ENCODE peak calls at places on chromosomes 16 and 17, in five cellular contexts. E is H1, S is HepG2, J is HCT116, O is K562. N is an unnamed sample.

GRCh38 chr16:13436641-13437423 is 483.1 kb upstream of the ERCC4 start:
- DNase-seq in E (no peak), S (peak), J (no peak), O (peak), N (peak)

GRCh38 chr17:40028595-40028994 is 13.4 kb downstream of the CSF3 start:
- DNase-seq in E (no peak), S (no peak), J (no peak), O (no peak), N (no peak)

GRCh38 chr17:42065201-42065600 is 14.8 kb upstream of the C17orf113 start:
- DNase-seq in E (no peak), S (no peak), J (no peak), O (no peak), N (no peak)

GRCh38 chr17:9696279-9697044 is 51.1 kb downstream of the USP43 start:
- DNase-seq in E (no peak), S (no peak), J (no peak), O (no peak), N (no peak)

GRCh38 chr17:9865585-9865984 is 39.5 kb downstream of the RCVRN start:
- DNase-seq in E (no peak), S (no peak), J (no peak), O (no peak), N (no peak)

GRCh38 chr17:58039975-58040374 is 32.9 kb upstream of the SRSF1 start:
- DNase-seq in E (no peak), S (no peak), J (no peak), O (no peak), N (no peak)

GRCh38 chr17:75244133-75244866 is 17.1 kb downstream of the GGA3 start:
- DNase-seq in E (no peak), S (no peak), J (no peak), O (no peak), N (no peak)

GRCh38 chr17:79797492-79798295 is 817 bp upstream of the CBX8 start:
- DNase-seq in E (no peak), S (no peak), J (no peak), O (peak), N (no peak)

GRCh38 chr17:64969046-64969501 is 49.8 kb upstream of the LRRC37A3 start:
- DNase-seq in E (no peak), S (no peak), J (no peak), O (no peak), N (no peak)

GRCh38 chr16:86504315-86505184 is 5.8 kb upstream of the FOXF1 start:
- DNase-seq in E (no peak), S (no peak), J (no peak), O (no peak), N (no peak)

GRCh38 chr16:72400257-72401078 is 228.5 kb upstream of the PMFBP1 start:
- DNase-seq in E (no peak), S (peak), J (peak), O (peak), N (peak)

GRCh38 chr17:18362509-18363020 is 785 bp downstream of the SHMT1 start:
- DNase-seq in E (no peak), S (peak), J (no peak), O (peak), N (no peak)

GRCh38 chr16:14338236-14338635 is 267.1 kb downstream of the MRTFB start:
- DNase-seq in E (no peak), S (no peak), J (no peak), O (no peak), N (no peak)

GRCh38 chr16:72122308-72122707 is 28.7 kb downstream of the DHX38 start:
- DNase-seq in E (no peak), S (no peak), J (no peak), O (no peak), N (no peak)

GRCh38 chr17:7982666-7983065 is 19.7 kb upstream of the GUCY2D start:
- DNase-seq in E (no peak), S (no peak), J (no peak), O (peak), N (no peak)

GRCh38 chr17:29390856-29391631 is 881 bp downstream of the TAOK1 start:
- DNase-seq in E (no peak), S (peak), J (no peak), O (peak), N (no peak)
- H2AFZ ChIP-seq in E (no peak), S (no peak), J (no peak), O (peak), N (peak)

DNA sequence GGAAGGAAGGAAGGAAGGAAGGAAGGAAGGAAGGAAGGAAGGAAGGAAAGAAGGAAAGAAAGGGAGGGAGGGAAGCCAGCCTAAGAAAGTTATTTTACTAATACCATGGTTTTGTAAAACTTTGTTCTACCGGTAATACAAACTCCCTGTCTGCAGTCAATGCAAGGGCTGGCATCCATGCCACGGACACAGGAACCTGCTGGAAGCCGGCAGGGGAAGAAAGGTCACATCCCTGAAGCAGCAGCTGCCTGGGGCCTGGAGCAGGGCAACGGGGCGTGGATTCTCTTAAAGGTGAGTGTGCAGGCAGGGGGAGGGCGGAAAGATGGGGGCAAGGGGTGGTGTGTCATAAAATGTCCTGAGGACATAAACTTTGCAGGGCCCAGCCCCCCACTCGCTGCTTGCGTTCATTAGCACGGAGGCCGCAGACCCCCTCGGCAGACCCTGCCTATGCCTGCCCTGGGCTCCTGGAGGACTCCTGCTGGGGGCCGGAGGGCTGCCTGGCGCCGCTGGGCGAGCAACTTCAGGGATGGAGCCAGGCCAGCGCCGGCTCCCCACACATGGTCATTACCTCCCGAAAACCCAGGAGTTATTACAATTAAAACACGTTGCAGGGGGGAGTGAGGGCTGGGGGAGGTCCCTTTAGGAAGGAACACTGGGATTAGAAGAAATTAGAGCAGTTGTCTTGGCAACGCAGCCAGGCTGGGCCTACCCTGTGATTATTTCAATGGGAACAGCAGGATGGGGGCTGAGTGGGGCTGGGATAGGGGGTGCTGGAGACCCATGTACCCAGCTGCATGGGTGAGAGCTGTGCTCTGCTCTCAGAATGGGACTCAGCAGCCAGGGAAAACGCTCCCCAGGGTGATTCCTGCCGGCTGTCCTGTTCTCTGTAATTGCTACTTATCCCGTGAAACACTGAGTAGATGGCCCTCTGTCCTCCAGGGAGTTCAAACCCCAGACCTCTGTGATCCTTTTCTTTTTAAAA is 257.9 kb downstream of the SOX9 start:
- DNase-seq in E (no peak), S (no peak), J (no peak), O (no peak), N (no peak)
- TF ChIP-seq SRF in E (no peak), S (no peak), J (no peak), O (no peak), N (no peak)

GRCh38 chr16:67561501-67561823 is 864 bp upstream of the CTCF start:
- DNase-seq in E (no peak), S (no peak), J (no peak), O (no peak), N (no peak)
- H2AFZ ChIP-seq in E (no peak), S (peak), J (no peak), O (peak), N (peak)

DNA sequence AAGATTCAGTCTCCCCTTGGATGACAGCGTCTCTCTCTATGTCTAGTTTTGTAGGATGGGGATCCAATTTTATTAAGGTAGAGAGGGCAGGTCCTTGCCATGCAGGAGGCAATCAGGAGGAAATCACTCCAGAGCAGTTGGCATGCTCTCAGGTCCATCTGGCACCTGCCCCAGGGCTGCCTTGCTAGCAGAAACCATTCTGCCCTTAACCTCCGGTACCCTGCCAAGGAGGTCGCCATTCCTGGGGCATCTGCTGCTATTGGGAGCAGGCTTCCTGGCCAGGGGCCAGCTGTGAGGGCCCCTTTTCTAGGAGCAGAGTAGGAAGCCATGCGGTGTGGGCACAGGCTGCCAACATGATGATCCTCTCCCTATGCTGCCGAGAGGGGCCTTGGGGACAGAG is 47.7 kb upstream of the MGAT5B start:
- DNase-seq in E (no peak), S (no peak), J (no peak), O (no peak), N (no peak)
- TF ChIP-seq SRF in E (no peak), S (no peak), J (no peak), O (no peak), N (no peak)

GRCh38 chr17:71919896-71920295 is 200.9 kb upstream of the SOX9 start:
- DNase-seq in E (no peak), S (no peak), J (no peak), O (no peak), N (no peak)

GRCh38 chr17:71921726-71922320 is 199.0 kb upstream of the SOX9 start:
- DNase-seq in E (no peak), S (no peak), J (no peak), O (no peak), N (peak)

GRCh38 chr17:71919181-71919580 is 201.6 kb upstream of the SOX9 start:
- DNase-seq in E (no peak), S (no peak), J (no peak), O (no peak), N (no peak)

GRCh38 chr17:71926746-71927398 is 193.9 kb upstream of the SOX9 start:
- DNase-seq in E (no peak), S (no peak), J (no peak), O (no peak), N (no peak)

GRCh38 chr17:71922439-71922838 is 198.4 kb upstream of the SOX9 start:
- DNase-seq in E (no peak), S (no peak), J (no peak), O (no peak), N (peak)
- H2AFZ ChIP-seq in E (peak), S (no peak), J (peak), O (no peak), N (no peak)

GRCh38 chr17:2172447-2172938 is 117.6 kb downstream of the HIC1 start:
- DNase-seq in E (no peak), S (no peak), J (no peak), O (no peak), N (no peak)

GRCh38 chr17:2173005-2173404 is 118.1 kb downstream of the HIC1 start:
- DNase-seq in E (no peak), S (no peak), J (no peak), O (no peak), N (no peak)

GRCh38 chr17:2170023-2170422 is 115.1 kb downstream of the HIC1 start:
- DNase-seq in E (no peak), S (peak), J (no peak), O (peak), N (no peak)

GRCh38 chr17:2174048-2174447 is 119.1 kb downstream of the HIC1 start:
- DNase-seq in E (no peak), S (no peak), J (no peak), O (no peak), N (no peak)

DNA sequence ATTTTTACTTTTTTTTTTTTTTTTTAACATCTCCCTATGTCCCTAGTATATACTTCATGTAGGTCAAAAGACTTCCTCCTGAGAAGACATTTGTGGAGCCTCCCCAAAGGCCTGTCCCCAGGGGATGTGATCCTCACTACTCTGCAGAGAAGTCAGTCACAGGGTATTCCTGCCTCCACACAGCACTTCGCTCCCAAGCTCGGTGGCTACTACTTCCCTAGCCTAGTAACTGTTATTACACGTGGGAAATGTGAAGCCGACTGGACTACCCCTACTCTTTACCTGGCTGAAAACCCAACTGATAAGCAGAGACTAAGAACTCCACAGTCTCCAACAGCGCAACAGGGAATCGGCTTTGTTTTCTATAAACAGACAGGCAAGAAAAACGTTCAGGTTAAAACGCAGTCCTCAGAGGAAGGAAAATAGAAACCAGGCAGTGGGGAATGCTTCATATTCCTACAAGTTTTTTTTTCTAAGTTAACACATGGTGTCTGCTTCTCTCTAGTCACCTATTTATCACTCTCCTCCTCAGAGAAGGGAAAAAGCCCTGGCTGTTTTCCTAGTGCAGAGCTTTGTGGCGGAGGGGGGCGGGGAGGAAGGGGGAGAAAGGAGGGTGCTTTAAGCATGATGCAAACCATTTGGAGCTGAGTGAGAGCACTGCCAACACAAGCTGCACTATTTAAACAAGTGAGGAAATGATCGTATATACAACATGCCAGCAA is 117.0 kb downstream of the HIC1 start:
- DNase-seq in E (no peak), S (peak), J (no peak), O (no peak), N (no peak)
- TF ChIP-seq SRF in E (no peak), S (no peak), J (no peak), O (no peak), N (no peak)